ENCODE peak calls at places on chromosomes 1 and 21, in nine cellular contexts. U, L, D, Z, P, B, J, K and G are unnamed samples.

GRCh38 chr1:158716335-158716734 is 4.2 kb downstream of the OR6K3 start:
- DNase-seq in D (no peak), L (no peak), U (no peak), J (no peak), Z (no peak), B (no peak), P (no peak), K (no peak), G (no peak)

GRCh38 chr1:21350132-21350885 is 60.0 kb upstream of the ECE1 start:
- DNase-seq in J (no peak), P (no peak), U (peak; percentile 22), K (no peak), L (no peak), D (no peak), B (no peak), Z (no peak), G (no peak)

GRCh38 chr1:10867914-10868598 is 71.6 kb upstream of the CASZ1 start:
- DNase-seq in Z (peak; percentile 98), J (no peak), D (no peak), U (no peak), B (no peak), L (no peak), P (no peak), K (no peak), G (no peak)

GRCh38 chr21:25708467-25709065 is 26.1 kb downstream of the ATP5PF start:
- DNase-seq in U (peak; percentile 41), L (peak; percentile 64), J (peak; percentile 79), B (no peak), P (peak; percentile 21), K (peak; percentile 60), Z (peak; percentile 8), D (peak; percentile 29), G (peak; percentile 57)

GRCh38 chr1:83033682-83034081 is 965.2 kb downstream of the TTLL7 start:
- DNase-seq in J (no peak), D (no peak), B (no peak), K (no peak), L (peak; percentile 15), P (no peak), U (no peak), Z (no peak), G (peak; percentile 16)

GRCh38 chr1:43284711-43285110 is 670 bp downstream of the C1orf210 start:
- DNase-seq in J (no peak), L (no peak), Z (no peak), P (no peak), D (no peak), B (no peak), K (no peak), U (no peak), G (no peak)

GRCh38 chr1:52614671-52615070 is 12.5 kb downstream of the GPX7 start:
- DNase-seq in B (no peak), J (no peak), L (no peak), K (no peak), Z (no peak), P (no peak), D (no peak), U (no peak), G (no peak)

GRCh38 chr21:38433516-38433915 is 64.8 kb downstream of the ERG start:
- DNase-seq in K (no peak), D (no peak), J (no peak), P (no peak), B (no peak), L (no peak), U (no peak), Z (no peak), G (no peak)

GRCh38 chr1:108590947-108591346 is 31.0 kb downstream of the EEIG2 start:
- DNase-seq in P (peak; percentile 97), B (peak; percentile 27), D (no peak), L (peak; percentile 95), Z (no peak), U (no peak), K (no peak), J (no peak), G (peak; percentile 98)

GRCh38 chr1:206685256-206685748 is 597 bp downstream of the MAPKAPK2 start:
- DNase-seq in U (no peak), D (no peak), J (no peak), B (no peak), P (no peak), L (peak; percentile 66), K (peak; percentile 60), Z (no peak), G (no peak)

GRCh38 chr1:30034627-30035521 is 688.5 kb downstream of the MATN1 start:
- DNase-seq in J (no peak), K (no peak), U (no peak), L (peak; percentile 10), Z (peak; percentile 29), P (no peak), D (no peak), B (no peak), G (no peak)

GRCh38 chr1:31575373-31576140 is 758 bp upstream of the TINAGL1 start:
- DNase-seq in J (no peak), U (peak; percentile 56), P (no peak), K (peak; percentile 98), B (no peak), L (no peak), Z (no peak), D (no peak), G (no peak)

GRCh38 chr1:68104155-68104554 is 53.7 kb upstream of the DIRAS3 start:
- DNase-seq in U (no peak), P (peak; percentile 54), L (peak; percentile 79), J (no peak), D (no peak), B (no peak), K (no peak), Z (no peak), G (no peak)

GRCh38 chr21:41954654-41955499 is 1.1 kb upstream of the C2CD2 start:
- DNase-seq in U (no peak), B (no peak), P (no peak), D (no peak), L (no peak), J (no peak), Z (no peak), K (no peak), G (no peak)

GRCh38 chr1:106747791-106748190 is 308.7 kb upstream of the PRMT6 start:
- DNase-seq in Z (no peak), U (no peak), L (no peak), K (no peak), J (no peak), D (no peak), P (no peak), B (no peak), G (no peak)

GRCh38 chr1:15852036-15852827 is 4.7 kb downstream of the SPEN start:
- DNase-seq in D (no peak), J (no peak), K (no peak), P (no peak), U (no peak), Z (no peak), L (no peak), B (no peak), G (no peak)

GRCh38 chr21:46454634-46455390 is 3.9 kb upstream of the DIP2A start:
- DNase-seq in K (no peak), U (no peak), L (no peak), B (no peak), Z (no peak), D (no peak), P (no peak), J (no peak), G (no peak)